ENCODE peak calls at places on chromosomes 16 and 17, in ten cellular contexts. K is heart left ventricle, X is endodermal cell, R is heart right ventricle, Z is gastrocnemius medialis, M is cardiac muscle cell, N is thyroid gland, J is HCT116, G is WERI-Rb-1, I is keratinocyte. Q is an unnamed sample. For H3K36me3, the result is how much of the 10 kb centered on the place peaks cover.

GRCh38 chr16:75916431-75916830 is 190.1 kb upstream of the CPHXL start:
- DNase-seq in K (no peak), X (no peak), R (no peak), Z (no peak), M (no peak), N (no peak), J (no peak), G (no peak), I (no peak), Q (no peak)

GRCh38 chr17:3598078-3598477 is 11.1 kb downstream of the TRPV1 start:
- DNase-seq in K (no peak), X (no peak), R (no peak), Z (no peak), M (no peak), N (no peak), J (no peak), G (no peak), I (no peak), Q (no peak)

GRCh38 chr17:29771561-29771960 is 148.8 kb upstream of the CORO6 start:
- DNase-seq in K (no peak), X (no peak), R (no peak), Z (no peak), M (no peak), N (no peak), J (no peak), G (no peak), I (no peak), Q (no peak)

GRCh38 chr17:78343433-78344201 is 16.3 kb downstream of the SOCS3 start:
- DNase-seq in K (no peak), X (peak), R (no peak), Z (no peak), M (no peak), N (peak), J (no peak), G (peak), I (no peak), Q (no peak)

GRCh38 chr17:53749178-53749577 is 73.5 kb upstream of the KIF2B start:
- DNase-seq in K (no peak), X (peak), R (no peak), Z (no peak), M (peak), N (no peak), J (no peak), G (no peak), I (peak), Q (peak)

GRCh38 chr17:75771334-75772281 is 6.6 kb upstream of the GALK1 start:
- DNase-seq in K (no peak), X (no peak), R (no peak), Z (no peak), M (no peak), N (no peak), J (no peak), G (no peak), I (no peak), Q (no peak)

GRCh38 chr16:11801481-11802021 is 4.5 kb upstream of the ZC3H7A start:
- DNase-seq in K (no peak), X (no peak), R (no peak), Z (no peak), M (no peak), N (no peak), J (no peak), G (no peak), I (no peak), Q (no peak)

GRCh38 chr16:88619859-88620655 is 18.3 kb upstream of the IL17C start:
- DNase-seq in K (no peak), X (no peak), R (no peak), Z (no peak), M (no peak), N (no peak), J (no peak), G (no peak), I (no peak), Q (no peak)

GRCh38 chr16:77066896-77067496 is 124.0 kb upstream of the MON1B start:
- DNase-seq in K (no peak), X (no peak), R (no peak), Z (no peak), M (no peak), N (no peak), J (no peak), G (no peak), I (no peak), Q (no peak)

GRCh38 chr17:78227455-78227916 is 3.9 kb upstream of the TMEM235 start:
- DNase-seq in K (no peak), X (no peak), R (no peak), Z (no peak), M (no peak), N (no peak), J (no peak), G (no peak), I (no peak), Q (no peak)

GRCh38 chr17:67421869-67422273 is 44.8 kb downstream of the PITPNC1 start:
- DNase-seq in K (no peak), X (no peak), R (no peak), Z (no peak), M (no peak), N (no peak), J (peak), G (no peak), I (peak), Q (peak)

GRCh38 chr16:19559242-19559910 is 3.9 kb downstream of the VPS35L start:
- DNase-seq in K (no peak), X (peak), R (no peak), Z (no peak), M (peak), N (no peak), J (peak), G (peak), I (peak), Q (no peak)

GRCh38 chr16:76970087-76970744 is 220.8 kb upstream of the MON1B start:
- DNase-seq in K (no peak), X (no peak), R (no peak), Z (no peak), M (no peak), N (no peak), J (no peak), G (no peak), I (no peak), Q (no peak)

GRCh38 chr17:82787081-82787848 is 35.4 kb downstream of the TBCD start:
- DNase-seq in K (no peak), X (no peak), R (no peak), Z (peak), M (no peak), N (no peak), J (no peak), G (no peak), I (peak), Q (no peak)

GRCh38 chr17:2018716-2019490 is 6.2 kb downstream of the RTN4RL1 start:
- DNase-seq in K (no peak), X (no peak), R (no peak), Z (no peak), M (no peak), N (no peak), J (no peak), G (no peak), I (no peak), Q (no peak)

GRCh38 chr17:50468120-50469004 is at the start of gene CHAD:
- DNase-seq in K (no peak), X (peak), R (no peak), Z (no peak), M (no peak), N (no peak), J (no peak), G (no peak), I (no peak), Q (no peak)

GRCh38 chr17:58759522-58759921 is 3.9 kb downstream of the PPM1E start:
- DNase-seq in K (no peak), X (no peak), R (no peak), Z (no peak), M (no peak), N (no peak), J (no peak), G (no peak), I (no peak), Q (no peak)

DNA sequence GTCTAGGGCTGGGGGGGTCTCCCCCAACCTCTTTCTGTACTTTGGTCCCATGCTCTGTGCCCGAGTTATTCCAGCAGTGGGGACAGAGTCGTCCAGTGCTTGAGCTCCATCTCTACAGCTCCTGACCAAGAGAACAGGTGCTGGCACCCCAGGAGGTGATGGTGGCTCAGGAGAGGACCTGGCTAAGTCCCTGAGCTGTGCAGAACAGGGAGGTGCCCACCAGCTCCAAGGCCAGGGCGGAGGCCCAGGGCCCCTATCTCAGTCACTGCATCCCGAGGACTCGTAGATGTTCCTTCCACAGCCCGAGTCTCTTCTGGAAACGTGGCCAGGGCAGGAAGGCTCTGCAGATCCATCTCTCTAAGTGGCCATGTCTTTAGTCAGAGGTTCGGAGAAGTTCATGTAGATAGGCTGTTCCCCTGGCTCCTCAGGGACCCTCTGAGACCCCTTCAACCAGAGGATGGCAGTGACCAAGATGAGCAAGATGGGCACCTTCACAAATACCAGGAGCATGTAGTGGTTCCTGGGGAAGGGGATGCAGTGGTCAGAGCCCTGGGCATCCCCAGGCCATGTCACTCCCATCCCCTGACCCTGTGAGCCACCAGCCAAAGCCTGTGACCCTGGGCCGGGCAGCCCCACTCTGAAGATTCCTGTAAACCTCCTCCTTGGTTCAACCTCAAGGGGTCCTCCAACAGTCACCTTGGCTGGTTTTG is 8.7 kb downstream of the CD300LB start:
- DNase-seq in K (no peak), X (no peak), R (no peak), Z (no peak), M (no peak), N (no peak), J (no peak), G (no peak), I (no peak), Q (no peak)
- H3K4me3 ChIP-seq in K (no peak), X (no peak), R (no peak), Z (no peak), M (no peak), N (no peak), J (no peak), G (no peak), I (no peak), Q (no peak)

GRCh38 chr16:20740007-20740883 is 1.4 kb downstream of the THUMPD1 start:
- DNase-seq in K (no peak), X (no peak), R (no peak), Z (no peak), M (no peak), N (peak), J (no peak), G (no peak), I (no peak), Q (no peak)
- TF ChIP-seq CTCF in K (peak), X (peak), R (no peak), Z (no peak), M (peak), N (peak), J (peak), G (peak), I (peak), Q (peak)

GRCh38 chr16:58629681-58630640 is at the start of gene CNOT1:
- DNase-seq in K (peak), X (peak), R (peak), Z (peak), M (peak), N (peak), J (peak), G (peak), I (peak), Q (peak)
- H3K36me3 ChIP-seq in K (under half), X (under half), R (under half), Z (under half), M (under half), N (under half), J (under half), G (under half), I (under half), Q (under half)

GRCh38 chr16:31354394-31355291 is at the start of gene ITGAX:
- DNase-seq in K (peak), X (peak), R (no peak), Z (peak), M (no peak), N (no peak), J (no peak), G (no peak), I (no peak), Q (peak)
- H3K4me3 ChIP-seq in K (no peak), X (no peak), R (no peak), Z (no peak), M (no peak), N (no peak), J (peak), G (no peak), I (no peak), Q (no peak)

GRCh38 chr17:46976626-46977270 is 2.3 kb downstream of the RPRML start:
- DNase-seq in K (no peak), X (peak), R (no peak), Z (no peak), M (no peak), N (no peak), J (no peak), G (peak), I (no peak), Q (no peak)
- TF ChIP-seq CTCF in K (no peak), X (peak), R (no peak), Z (no peak), M (no peak), N (no peak), J (peak), G (peak), I (no peak), Q (no peak)

Q was measured in kidney epithelial cell.